ENCODE peak calls at places on chromosomes 13 and 19, in eight cellular contexts. One of them, this sample, is unnamed.

GRCh38 chr19:12689012-12689411 is 1.2 kb downstream of the GNG14 start:
- DNase-seq in uterus: no peak
- DNase-seq in thoracic aorta: no peak
- DNase-seq in stimulated activated CD4-positive, alpha-beta T cell treated with anti-CD3 and anti-CD28 coated beads, Interleukin-15, amount 100 ng/mL, for 1 hour: no peak
- DNase-seq in activated gamma-delta T cell treated with anti-CD3 and anti-CD28 coated beads, Interleukin-2, amount 50 U/mL, for 16 hours: no peak
- DNase-seq in NCI-H345: no peak
- DNase-seq in NCI-H187: no peak
- DNase-seq in Calu3: no peak
- DNase-seq in this sample: no peak

GRCh38 chr19:6071840-6072239 is 38.5 kb downstream of the RFX2 start:
- DNase-seq in uterus: no peak
- DNase-seq in thoracic aorta: no peak
- DNase-seq in stimulated activated CD4-positive, alpha-beta T cell treated with anti-CD3 and anti-CD28 coated beads, Interleukin-15, amount 100 ng/mL, for 1 hour: no peak
- DNase-seq in activated gamma-delta T cell treated with anti-CD3 and anti-CD28 coated beads, Interleukin-2, amount 50 U/mL, for 16 hours: no peak
- DNase-seq in NCI-H345: no peak
- DNase-seq in NCI-H187: no peak
- DNase-seq in Calu3: no peak
- DNase-seq in this sample: no peak

GRCh38 chr13:25717798-25718197 is 334.0 kb downstream of the SHISA2 start:
- DNase-seq in uterus: no peak
- DNase-seq in thoracic aorta: no peak
- DNase-seq in stimulated activated CD4-positive, alpha-beta T cell treated with anti-CD3 and anti-CD28 coated beads, Interleukin-15, amount 100 ng/mL, for 1 hour: no peak
- DNase-seq in activated gamma-delta T cell treated with anti-CD3 and anti-CD28 coated beads, Interleukin-2, amount 50 U/mL, for 16 hours: no peak
- DNase-seq in NCI-H345: no peak
- DNase-seq in NCI-H187: no peak
- DNase-seq in Calu3: no peak
- DNase-seq in this sample: no peak

GRCh38 chr13:32978278-32978677 is 37.9 kb upstream of the KL start:
- DNase-seq in uterus: no peak
- DNase-seq in thoracic aorta: no peak
- DNase-seq in stimulated activated CD4-positive, alpha-beta T cell treated with anti-CD3 and anti-CD28 coated beads, Interleukin-15, amount 100 ng/mL, for 1 hour: no peak
- DNase-seq in activated gamma-delta T cell treated with anti-CD3 and anti-CD28 coated beads, Interleukin-2, amount 50 U/mL, for 16 hours: no peak
- DNase-seq in NCI-H345: no peak
- DNase-seq in NCI-H187: no peak
- DNase-seq in Calu3: no peak
- DNase-seq in this sample: no peak

GRCh38 chr13:109974354-109974753 is 188.0 kb upstream of the IRS2 start:
- DNase-seq in uterus: no peak
- DNase-seq in thoracic aorta: no peak
- DNase-seq in stimulated activated CD4-positive, alpha-beta T cell treated with anti-CD3 and anti-CD28 coated beads, Interleukin-15, amount 100 ng/mL, for 1 hour: no peak
- DNase-seq in activated gamma-delta T cell treated with anti-CD3 and anti-CD28 coated beads, Interleukin-2, amount 50 U/mL, for 16 hours: no peak
- DNase-seq in NCI-H345: no peak
- DNase-seq in NCI-H187: no peak
- DNase-seq in Calu3: no peak
- DNase-seq in this sample: no peak

GRCh38 chr13:77698211-77699058 is 948 bp downstream of the SLAIN1 start:
- DNase-seq in uterus: peak; percentile 18
- DNase-seq in thoracic aorta: no peak
- DNase-seq in stimulated activated CD4-positive, alpha-beta T cell treated with anti-CD3 and anti-CD28 coated beads, Interleukin-15, amount 100 ng/mL, for 1 hour: peak; percentile 15
- DNase-seq in activated gamma-delta T cell treated with anti-CD3 and anti-CD28 coated beads, Interleukin-2, amount 50 U/mL, for 16 hours: peak; percentile 14
- DNase-seq in NCI-H345: peak; percentile 73
- DNase-seq in NCI-H187: peak; percentile 23
- DNase-seq in Calu3: peak; percentile 1
- DNase-seq in this sample: peak; percentile 15

GRCh38 chr13:99308481-99309087 is 1.4 kb upstream of the GPR183 start:
- DNase-seq in uterus: no peak
- DNase-seq in thoracic aorta: no peak
- DNase-seq in stimulated activated CD4-positive, alpha-beta T cell treated with anti-CD3 and anti-CD28 coated beads, Interleukin-15, amount 100 ng/mL, for 1 hour: no peak
- DNase-seq in activated gamma-delta T cell treated with anti-CD3 and anti-CD28 coated beads, Interleukin-2, amount 50 U/mL, for 16 hours: no peak
- DNase-seq in NCI-H345: no peak
- DNase-seq in NCI-H187: no peak
- DNase-seq in Calu3: no peak
- DNase-seq in this sample: peak; percentile 45

GRCh38 chr13:22064854-22065646 is 394.2 kb downstream of the FGF9 start:
- DNase-seq in uterus: no peak
- DNase-seq in thoracic aorta: no peak
- DNase-seq in stimulated activated CD4-positive, alpha-beta T cell treated with anti-CD3 and anti-CD28 coated beads, Interleukin-15, amount 100 ng/mL, for 1 hour: no peak
- DNase-seq in activated gamma-delta T cell treated with anti-CD3 and anti-CD28 coated beads, Interleukin-2, amount 50 U/mL, for 16 hours: no peak
- DNase-seq in NCI-H345: no peak
- DNase-seq in NCI-H187: no peak
- DNase-seq in Calu3: no peak
- DNase-seq in this sample: no peak

GRCh38 chr13:92967923-92968322 is 258.7 kb upstream of the GPC6 start:
- DNase-seq in uterus: no peak
- DNase-seq in thoracic aorta: no peak
- DNase-seq in stimulated activated CD4-positive, alpha-beta T cell treated with anti-CD3 and anti-CD28 coated beads, Interleukin-15, amount 100 ng/mL, for 1 hour: no peak
- DNase-seq in activated gamma-delta T cell treated with anti-CD3 and anti-CD28 coated beads, Interleukin-2, amount 50 U/mL, for 16 hours: no peak
- DNase-seq in NCI-H345: no peak
- DNase-seq in NCI-H187: no peak
- DNase-seq in Calu3: no peak
- DNase-seq in this sample: peak; percentile 42

GRCh38 chr13:93767231-93767916 is 540.8 kb downstream of the GPC6 start:
- DNase-seq in uterus: no peak
- DNase-seq in thoracic aorta: no peak
- DNase-seq in stimulated activated CD4-positive, alpha-beta T cell treated with anti-CD3 and anti-CD28 coated beads, Interleukin-15, amount 100 ng/mL, for 1 hour: no peak
- DNase-seq in activated gamma-delta T cell treated with anti-CD3 and anti-CD28 coated beads, Interleukin-2, amount 50 U/mL, for 16 hours: no peak
- DNase-seq in NCI-H345: no peak
- DNase-seq in NCI-H187: no peak
- DNase-seq in Calu3: no peak
- DNase-seq in this sample: no peak

GRCh38 chr13:113448545-113448884 is 4.8 kb downstream of the ADPRHL1 start:
- DNase-seq in uterus: no peak
- DNase-seq in thoracic aorta: no peak
- DNase-seq in stimulated activated CD4-positive, alpha-beta T cell treated with anti-CD3 and anti-CD28 coated beads, Interleukin-15, amount 100 ng/mL, for 1 hour: no peak
- DNase-seq in activated gamma-delta T cell treated with anti-CD3 and anti-CD28 coated beads, Interleukin-2, amount 50 U/mL, for 16 hours: no peak
- DNase-seq in NCI-H345: peak; percentile 38
- DNase-seq in NCI-H187: no peak
- DNase-seq in Calu3: peak; percentile 3
- DNase-seq in this sample: no peak

GRCh38 chr13:89150362-89150761 is 1479.2 kb downstream of the SLITRK5 start:
- DNase-seq in uterus: no peak
- DNase-seq in thoracic aorta: no peak
- DNase-seq in stimulated activated CD4-positive, alpha-beta T cell treated with anti-CD3 and anti-CD28 coated beads, Interleukin-15, amount 100 ng/mL, for 1 hour: no peak
- DNase-seq in activated gamma-delta T cell treated with anti-CD3 and anti-CD28 coated beads, Interleukin-2, amount 50 U/mL, for 16 hours: no peak
- DNase-seq in NCI-H345: no peak
- DNase-seq in NCI-H187: no peak
- DNase-seq in Calu3: no peak
- DNase-seq in this sample: no peak

This sample was measured in myocyte.